ENCODE peak calls at places on chromosomes 5 and 9, in six cellular contexts. N, E, R, X, U and W are unnamed samples.
A peak's percentile ranks its signal among the peaks of the same experiment; 100 is the strongest.

GRCh38 chr9:136255896-136256890 is 10.6 kb upstream of the QSOX2 start:
- DNase-seq in N (no peak), E (no peak), X (no peak), U (no peak), R (no peak), W (no peak)

GRCh38 chr5:168085321-168086040 is 206.0 kb upstream of the WWC1 start:
- DNase-seq in U (no peak), E (no peak), X (no peak), R (peak; percentile 57), N (no peak), W (no peak)

GRCh38 chr5:103473725-103474124 is 88.9 kb downstream of the NUDT12 start:
- DNase-seq in U (no peak), X (no peak), E (no peak), R (no peak), N (no peak), W (peak; percentile 66)

GRCh38 chr5:61919920-61920319 is 386.1 kb upstream of the KIF2A start:
- DNase-seq in N (no peak), X (peak; percentile 56), E (no peak), U (no peak), R (no peak), W (peak; percentile 40)

GRCh38 chr5:116382874-116383266 is 191.8 kb downstream of the SEMA6A start:
- DNase-seq in X (no peak), N (no peak), E (no peak), R (no peak), U (no peak), W (no peak)

GRCh38 chr9:89664896-89665329 is 60.1 kb downstream of the GADD45G start:
- DNase-seq in R (no peak), N (no peak), U (no peak), E (no peak), X (no peak), W (no peak)

GRCh38 chr9:87148391-87149237 is 201.3 kb upstream of the GAS1 start:
- DNase-seq in N (no peak), U (no peak), R (peak; percentile 85), E (no peak), X (no peak), W (peak; percentile 79)

GRCh38 chr5:139399501-139400121 is 4.3 kb downstream of the SPATA24 start:
- DNase-seq in E (no peak), U (no peak), R (no peak), N (no peak), X (no peak), W (no peak)

GRCh38 chr5:138149530-138149929 is 10.3 kb upstream of the NME5 start:
- DNase-seq in E (no peak), X (no peak), N (no peak), R (peak; percentile 55), U (no peak), W (peak; percentile 12)

GRCh38 chr9:132630811-132631210 is 39.0 kb downstream of the DDX31 start:
- DNase-seq in X (no peak), E (no peak), N (no peak), R (no peak), U (no peak), W (no peak)

GRCh38 chr9:675697-676370 is 165.7 kb upstream of the DMRT1 start:
- DNase-seq in R (no peak), E (no peak), U (no peak), N (no peak), X (no peak), W (no peak)

GRCh38 chr5:77285442-77285841 is 75.0 kb downstream of the PDE8B start:
- DNase-seq in R (no peak), X (no peak), U (no peak), N (no peak), E (no peak), W (no peak)

GRCh38 chr5:11719888-11720481 is 184.3 kb downstream of the CTNND2 start:
- DNase-seq in E (no peak), N (no peak), U (no peak), X (peak; percentile 48), R (no peak), W (peak; percentile 0)

GRCh38 chr5:95863383-95863757 is 40.8 kb upstream of the GLRX start:
- DNase-seq in U (no peak), R (no peak), X (peak; percentile 69), E (no peak), N (no peak), W (peak; percentile 85)

GRCh38 chr9:68637020-68637419 is 68.0 kb upstream of the PIP5K1B start:
- DNase-seq in R (no peak), X (no peak), N (no peak), E (no peak), U (no peak), W (no peak)

GRCh38 chr9:134189167-134189474 is 24.8 kb upstream of the RNU6ATAC start:
- DNase-seq in X (no peak), N (no peak), R (no peak), U (no peak), E (no peak), W (no peak)

GRCh38 chr5:176534640-176535039 is 2.6 kb downstream of the RNF44 start:
- DNase-seq in R (no peak), E (no peak), X (no peak), U (no peak), N (no peak), W (no peak)

GRCh38 chr9:134486127-134486995 is 155.2 kb upstream of the COL5A1 start:
- DNase-seq in U (no peak), E (no peak), X (no peak), R (no peak), N (no peak), W (no peak)

GRCh38 chr5:100877277-100877676 is 25.8 kb downstream of the ST8SIA4 start:
- DNase-seq in U (no peak), R (no peak), E (no peak), N (no peak), X (no peak), W (no peak)

GRCh38 chr5:17379188-17379951 is 118.7 kb upstream of the TAF11L2 start:
- DNase-seq in U (no peak), E (no peak), N (no peak), X (no peak), R (peak; percentile 69), W (peak; percentile 36)

GRCh38 chr5:39194466-39195136 is 24.8 kb downstream of the FYB1 start:
- DNase-seq in X (peak; percentile 40), R (peak; percentile 91), U (no peak), N (no peak), E (no peak), W (peak; percentile 69)

GRCh38 chr9:89579741-89580395 is 24.9 kb upstream of the GADD45G start:
- DNase-seq in E (no peak), X (no peak), R (no peak), U (no peak), N (no peak), W (no peak)

GRCh38 chr5:138179277-138179857 is 455 bp downstream of the KIF20A start:
- DNase-seq in N (no peak), U (no peak), E (no peak), R (peak; percentile 18), X (peak; percentile 8), W (peak; percentile 17)

GRCh38 chr9:137136926-137137607 is 1.9 kb upstream of the GRIN1 start:
- DNase-seq in R (no peak), U (no peak), X (no peak), N (no peak), E (no peak), W (peak; percentile 39)

GRCh38 chr9:110977259-110977709 is 61.0 kb downstream of the LPAR1 start:
- DNase-seq in X (no peak), U (no peak), N (no peak), E (no peak), R (peak; percentile 82), W (peak; percentile 87)

GRCh38 chr5:90379652-90380051 is 29.9 kb downstream of the CETN3 start:
- DNase-seq in U (no peak), R (no peak), E (no peak), N (no peak), X (peak; percentile 18), W (no peak)

GRCh38 chr5:111511174-111512025 is 935 bp downstream of the STARD4 start:
- DNase-seq in N (no peak), U (no peak), R (peak; percentile 40), X (no peak), E (no peak), W (peak; percentile 12)

GRCh38 chr5:133319905-133320520 is 268.2 kb downstream of the HSPA4 start:
- DNase-seq in R (no peak), E (no peak), U (no peak), N (no peak), X (no peak), W (no peak)

GRCh38 chr9:125964702-125965225 is 217.6 kb downstream of the PBX3 start:
- DNase-seq in U (no peak), X (no peak), E (no peak), R (no peak), N (no peak), W (no peak)

GRCh38 chr9:71681104-71681707 is 87.1 kb downstream of the CEMIP2 start:
- DNase-seq in N (no peak), U (no peak), X (no peak), R (peak; percentile 46), E (no peak), W (no peak)

GRCh38 chr5:138661342-138661975 is 86.3 kb upstream of the HSPA9 start:
- DNase-seq in R (no peak), X (no peak), N (no peak), U (peak; percentile 36), E (no peak), W (no peak)

GRCh38 chr5:134083517-134083916 is 31.0 kb upstream of the TCF7 start:
- DNase-seq in U (no peak), R (peak; percentile 43), N (no peak), X (no peak), E (no peak), W (peak; percentile 82)

GRCh38 chr9:76018767-76019166 is 128.3 kb downstream of the PCSK5 start:
- DNase-seq in X (no peak), E (no peak), N (no peak), R (no peak), U (no peak), W (no peak)

GRCh38 chr5:71757590-71758543 is 38.8 kb downstream of the CARTPT start:
- DNase-seq in N (peak; percentile 5), E (no peak), R (peak; percentile 65), X (peak; percentile 67), U (no peak), W (peak; percentile 62)

GRCh38 chr5:127506616-127507015 is 10.8 kb upstream of the PRRC1 start:
- DNase-seq in N (no peak), X (no peak), E (no peak), U (no peak), R (no peak), W (no peak)

GRCh38 chr9:35673132-35673997 is at the start of gene CA9:
- DNase-seq in E (no peak), N (no peak), U (no peak), X (peak; percentile 25), R (peak; percentile 57), W (no peak)

GRCh38 chr9:80932947-80933346 is 756.4 kb downstream of the TLE1 start:
- DNase-seq in U (no peak), N (no peak), R (no peak), E (no peak), X (no peak), W (no peak)

GRCh38 chr5:123709422-123709821 is 197.4 kb downstream of the CSNK1G3 start:
- DNase-seq in E (no peak), R (no peak), N (no peak), X (no peak), U (no peak), W (no peak)

GRCh38 chr5:111973946-111974345 is 217.0 kb upstream of the NREP start:
- DNase-seq in X (no peak), N (no peak), U (no peak), R (no peak), E (no peak), W (no peak)